ENCODE peak calls at places on chromosomes 4 and X, in five cellular contexts. One of them, this sample, is unnamed.

GRCh38 chrX:18883234-18883960 is 100.5 kb downstream of the PHKA2 start:
- DNase-seq in left ventricle myocardium superior: peak
- DNase-seq in caudate nucleus: no peak
- DNase-seq in mucosa of descending colon: no peak
- DNase-seq in NCI-H1694 treated with DMSO at 0.1 percent for 48 hours: no peak
- DNase-seq in this sample: no peak

GRCh38 chrX:25016938-25017598 is 1.3 kb upstream of the ARX start:
- DNase-seq in left ventricle myocardium superior: no peak
- DNase-seq in caudate nucleus: no peak
- DNase-seq in mucosa of descending colon: no peak
- DNase-seq in NCI-H1694 treated with DMSO at 0.1 percent for 48 hours: no peak
- DNase-seq in this sample: no peak

GRCh38 chr4:153181293-153182080 is 22.8 kb upstream of the TRIM2 start:
- DNase-seq in left ventricle myocardium superior: no peak
- DNase-seq in caudate nucleus: no peak
- DNase-seq in mucosa of descending colon: no peak
- DNase-seq in NCI-H1694 treated with DMSO at 0.1 percent for 48 hours: no peak
- DNase-seq in this sample: no peak

GRCh38 chrX:135295238-135295943 is 13.9 kb upstream of the ETDC start:
- DNase-seq in left ventricle myocardium superior: peak
- DNase-seq in caudate nucleus: peak
- DNase-seq in mucosa of descending colon: peak
- DNase-seq in NCI-H1694 treated with DMSO at 0.1 percent for 48 hours: no peak
- DNase-seq in this sample: no peak

GRCh38 chrX:49995795-49996455 is 73.5 kb downstream of the CLCN5 start:
- DNase-seq in left ventricle myocardium superior: no peak
- DNase-seq in caudate nucleus: no peak
- DNase-seq in mucosa of descending colon: no peak
- DNase-seq in NCI-H1694 treated with DMSO at 0.1 percent for 48 hours: no peak
- DNase-seq in this sample: no peak

GRCh38 chr4:168360271-168360670 is 41.7 kb upstream of the DDX60 start:
- DNase-seq in left ventricle myocardium superior: no peak
- DNase-seq in caudate nucleus: no peak
- DNase-seq in mucosa of descending colon: no peak
- DNase-seq in NCI-H1694 treated with DMSO at 0.1 percent for 48 hours: no peak
- DNase-seq in this sample: no peak

GRCh38 chr4:180164799-180165198 is 2078.4 kb upstream of the TENM3 start:
- DNase-seq in left ventricle myocardium superior: no peak
- DNase-seq in caudate nucleus: no peak
- DNase-seq in mucosa of descending colon: no peak
- DNase-seq in NCI-H1694 treated with DMSO at 0.1 percent for 48 hours: no peak
- DNase-seq in this sample: peak

GRCh38 chr4:7212101-7212674 is 19.9 kb downstream of the SORCS2 start:
- DNase-seq in left ventricle myocardium superior: no peak
- DNase-seq in caudate nucleus: no peak
- DNase-seq in mucosa of descending colon: no peak
- DNase-seq in NCI-H1694 treated with DMSO at 0.1 percent for 48 hours: no peak
- DNase-seq in this sample: no peak

GRCh38 chrX:56505866-56506265 is 57.6 kb upstream of the UBQLN2 start:
- DNase-seq in left ventricle myocardium superior: no peak
- DNase-seq in caudate nucleus: no peak
- DNase-seq in mucosa of descending colon: no peak
- DNase-seq in NCI-H1694 treated with DMSO at 0.1 percent for 48 hours: no peak
- DNase-seq in this sample: no peak

GRCh38 chrX:39477438-39478120 is 620.2 kb downstream of the BCOR start:
- DNase-seq in left ventricle myocardium superior: peak
- DNase-seq in caudate nucleus: no peak
- DNase-seq in mucosa of descending colon: peak
- DNase-seq in NCI-H1694 treated with DMSO at 0.1 percent for 48 hours: no peak
- DNase-seq in this sample: no peak

GRCh38 chrX:145524931-145525330 is 277.6 kb downstream of the SPANXN1 start:
- DNase-seq in left ventricle myocardium superior: no peak
- DNase-seq in caudate nucleus: no peak
- DNase-seq in mucosa of descending colon: no peak
- DNase-seq in NCI-H1694 treated with DMSO at 0.1 percent for 48 hours: no peak
- DNase-seq in this sample: no peak

GRCh38 chrX:130915302-130915701 is 12.3 kb upstream of the ENOX2 start:
- DNase-seq in left ventricle myocardium superior: no peak
- DNase-seq in caudate nucleus: no peak
- DNase-seq in mucosa of descending colon: no peak
- DNase-seq in NCI-H1694 treated with DMSO at 0.1 percent for 48 hours: no peak
- DNase-seq in this sample: no peak

GRCh38 chr4:98199247-98199646 is 56.0 kb upstream of the STPG2 start:
- DNase-seq in left ventricle myocardium superior: peak
- DNase-seq in caudate nucleus: no peak
- DNase-seq in mucosa of descending colon: no peak
- DNase-seq in NCI-H1694 treated with DMSO at 0.1 percent for 48 hours: no peak
- DNase-seq in this sample: no peak

GRCh38 chrX:109270580-109271484 is 211.1 kb downstream of the GUCY2F start:
- DNase-seq in left ventricle myocardium superior: no peak
- DNase-seq in caudate nucleus: no peak
- DNase-seq in mucosa of descending colon: peak
- DNase-seq in NCI-H1694 treated with DMSO at 0.1 percent for 48 hours: no peak
- DNase-seq in this sample: no peak

GRCh38 chrX:42246814-42247213 is 323.5 kb upstream of the CASK start:
- DNase-seq in left ventricle myocardium superior: no peak
- DNase-seq in caudate nucleus: peak
- DNase-seq in mucosa of descending colon: no peak
- DNase-seq in NCI-H1694 treated with DMSO at 0.1 percent for 48 hours: no peak
- DNase-seq in this sample: no peak

GRCh38 chr4:3224971-3225850 is 23.7 kb upstream of the MSANTD1 start:
- DNase-seq in left ventricle myocardium superior: peak
- DNase-seq in caudate nucleus: no peak
- DNase-seq in mucosa of descending colon: no peak
- DNase-seq in NCI-H1694 treated with DMSO at 0.1 percent for 48 hours: no peak
- DNase-seq in this sample: no peak

GRCh38 chr4:32215277-32215676 is 1495.1 kb downstream of the PCDH7 start:
- DNase-seq in left ventricle myocardium superior: peak
- DNase-seq in caudate nucleus: no peak
- DNase-seq in mucosa of descending colon: no peak
- DNase-seq in NCI-H1694 treated with DMSO at 0.1 percent for 48 hours: no peak
- DNase-seq in this sample: no peak

GRCh38 chr4:108342325-108342986 is 173.7 kb upstream of the LEF1 start:
- DNase-seq in left ventricle myocardium superior: no peak
- DNase-seq in caudate nucleus: no peak
- DNase-seq in mucosa of descending colon: no peak
- DNase-seq in NCI-H1694 treated with DMSO at 0.1 percent for 48 hours: no peak
- DNase-seq in this sample: no peak

GRCh38 chr4:109560687-109561452 is 824 bp downstream of the MCUB start:
- DNase-seq in left ventricle myocardium superior: peak
- DNase-seq in caudate nucleus: peak
- DNase-seq in mucosa of descending colon: peak
- DNase-seq in NCI-H1694 treated with DMSO at 0.1 percent for 48 hours: no peak
- DNase-seq in this sample: peak

GRCh38 chr4:106019771-106020170 is 124.5 kb downstream of the NPNT start:
- DNase-seq in left ventricle myocardium superior: no peak
- DNase-seq in caudate nucleus: no peak
- DNase-seq in mucosa of descending colon: no peak
- DNase-seq in NCI-H1694 treated with DMSO at 0.1 percent for 48 hours: no peak
- DNase-seq in this sample: no peak

GRCh38 chrX:153639177-153640044 is 7.6 kb upstream of the DUSP9 start:
- DNase-seq in left ventricle myocardium superior: no peak
- DNase-seq in caudate nucleus: no peak
- DNase-seq in mucosa of descending colon: no peak
- DNase-seq in NCI-H1694 treated with DMSO at 0.1 percent for 48 hours: no peak
- DNase-seq in this sample: no peak

GRCh38 chr4:2843909-2844584 is 403 bp downstream of the ADD1 start:
- DNase-seq in left ventricle myocardium superior: peak
- DNase-seq in caudate nucleus: peak
- DNase-seq in mucosa of descending colon: peak
- DNase-seq in NCI-H1694 treated with DMSO at 0.1 percent for 48 hours: no peak
- DNase-seq in this sample: no peak

GRCh38 chrX:132584936-132585335 is 96.1 kb upstream of the MBNL3 start:
- DNase-seq in left ventricle myocardium superior: no peak
- DNase-seq in caudate nucleus: no peak
- DNase-seq in mucosa of descending colon: no peak
- DNase-seq in NCI-H1694 treated with DMSO at 0.1 percent for 48 hours: no peak
- DNase-seq in this sample: no peak

GRCh38 chr4:124890522-124890921 is 178.0 kb upstream of the ANKRD50 start:
- DNase-seq in left ventricle myocardium superior: no peak
- DNase-seq in caudate nucleus: no peak
- DNase-seq in mucosa of descending colon: no peak
- DNase-seq in NCI-H1694 treated with DMSO at 0.1 percent for 48 hours: no peak
- DNase-seq in this sample: no peak

GRCh38 chr4:160928482-160928881 is 1235.3 kb downstream of the FSTL5 start:
- DNase-seq in left ventricle myocardium superior: no peak
- DNase-seq in caudate nucleus: no peak
- DNase-seq in mucosa of descending colon: no peak
- DNase-seq in NCI-H1694 treated with DMSO at 0.1 percent for 48 hours: no peak
- DNase-seq in this sample: no peak

GRCh38 chr4:88672987-88673386 is 24.6 kb downstream of the NAP1L5 start:
- DNase-seq in left ventricle myocardium superior: no peak
- DNase-seq in caudate nucleus: no peak
- DNase-seq in mucosa of descending colon: no peak
- DNase-seq in NCI-H1694 treated with DMSO at 0.1 percent for 48 hours: peak
- DNase-seq in this sample: no peak

GRCh38 chr4:73709461-73710033 is 30.8 kb upstream of the CXCL8 start:
- DNase-seq in left ventricle myocardium superior: no peak
- DNase-seq in caudate nucleus: no peak
- DNase-seq in mucosa of descending colon: no peak
- DNase-seq in NCI-H1694 treated with DMSO at 0.1 percent for 48 hours: no peak
- DNase-seq in this sample: no peak

GRCh38 chr4:65202473-65203264 is 467.6 kb downstream of the EPHA5 start:
- DNase-seq in left ventricle myocardium superior: no peak
- DNase-seq in caudate nucleus: no peak
- DNase-seq in mucosa of descending colon: no peak
- DNase-seq in NCI-H1694 treated with DMSO at 0.1 percent for 48 hours: no peak
- DNase-seq in this sample: no peak

GRCh38 chrX:145856181-145856580 is 38.6 kb downstream of the SLITRK2 start:
- DNase-seq in left ventricle myocardium superior: no peak
- DNase-seq in caudate nucleus: no peak
- DNase-seq in mucosa of descending colon: no peak
- DNase-seq in NCI-H1694 treated with DMSO at 0.1 percent for 48 hours: no peak
- DNase-seq in this sample: no peak

GRCh38 chrX:41661366-41662095 is 27.2 kb upstream of the GPR34 start:
- DNase-seq in left ventricle myocardium superior: no peak
- DNase-seq in caudate nucleus: no peak
- DNase-seq in mucosa of descending colon: no peak
- DNase-seq in NCI-H1694 treated with DMSO at 0.1 percent for 48 hours: no peak
- DNase-seq in this sample: peak